ENCODE peak calls at places on chromosomes 6 and 20, in ten cellular contexts. P is GM23248; H is left lung; N is T-cell; W is activated T-cell treated with anti-CD3 and anti-CD28 coated beads, Interleukin-2, amount 50 U/mL, for 1 hour; L is GM04503; D is neural progenitor cell; E is epithelial cell of proximal tubule; J is renal cortical epithelial cell; T is GM04504. C is an unnamed sample.

GRCh38 chr20:53852025-53852424 is 218.4 kb downstream of the BCAS1 start:
- DNase-seq in P (no peak), H (no peak), N (no peak), W (no peak), L (no peak), D (no peak), E (no peak), J (no peak), T (no peak), C (no peak)

GRCh38 chr6:68834561-68834960 is 199.5 kb downstream of the ADGRB3 start:
- DNase-seq in P (peak), H (no peak), N (no peak), W (no peak), L (no peak), D (no peak), E (no peak), J (no peak), T (no peak), C (no peak)

GRCh38 chr6:7726416-7727149 is 684 bp downstream of the BMP6 start:
- DNase-seq in P (peak), H (peak), N (no peak), W (no peak), L (no peak), D (peak), E (no peak), J (no peak), T (no peak), C (no peak)

GRCh38 chr20:25269057-25269832 is 21.4 kb downstream of the PYGB start:
- DNase-seq in P (no peak), H (no peak), N (peak), W (no peak), L (no peak), D (no peak), E (no peak), J (no peak), T (no peak), C (peak)

GRCh38 chr6:35948725-35949124 is 27.8 kb upstream of the SRPK1 start:
- DNase-seq in P (peak), H (no peak), N (no peak), W (no peak), L (no peak), D (peak), E (no peak), J (peak), T (no peak), C (no peak)

GRCh38 chr6:27836783-27837635 is 75.2 kb downstream of the OR2B2 start:
- DNase-seq in P (peak), H (no peak), N (peak), W (peak), L (no peak), D (peak), E (peak), J (peak), T (peak), C (peak)

GRCh38 chr6:41427642-41428401 is 92.4 kb downstream of the NCR2 start:
- DNase-seq in P (peak), H (peak), N (no peak), W (peak), L (no peak), D (peak), E (no peak), J (no peak), T (no peak), C (peak)

GRCh38 chr6:164359441-164359840 is 944.9 kb downstream of the QKI start:
- DNase-seq in P (no peak), H (no peak), N (no peak), W (no peak), L (no peak), D (no peak), E (no peak), J (no peak), T (no peak), C (no peak)

GRCh38 chr6:128616342-128616741 is 95.9 kb upstream of the PTPRK start:
- DNase-seq in P (no peak), H (no peak), N (no peak), W (no peak), L (no peak), D (no peak), E (no peak), J (no peak), T (no peak), C (no peak)

GRCh38 chr20:46378390-46379009 is 27.9 kb downstream of the ELMO2 start:
- DNase-seq in P (no peak), H (no peak), N (no peak), W (no peak), L (no peak), D (no peak), E (no peak), J (no peak), T (no peak), C (no peak)

GRCh38 chr6:158322724-158323560 is 10.7 kb downstream of the TULP4 start:
- DNase-seq in P (peak), H (no peak), N (no peak), W (no peak), L (no peak), D (no peak), E (peak), J (peak), T (peak), C (no peak)

GRCh38 chr20:57451356-57451755 is 60.2 kb downstream of the RBM38 start:
- DNase-seq in P (no peak), H (no peak), N (no peak), W (no peak), L (no peak), D (no peak), E (no peak), J (no peak), T (no peak), C (no peak)

GRCh38 chr6:125939796-125940195 is 16.8 kb upstream of the HINT3 start:
- DNase-seq in P (no peak), H (no peak), N (no peak), W (no peak), L (no peak), D (no peak), E (no peak), J (no peak), T (no peak), C (no peak)

GRCh38 chr6:19135706-19136105 is 701.5 kb upstream of the ID4 start:
- DNase-seq in P (no peak), H (no peak), N (no peak), W (no peak), L (no peak), D (no peak), E (no peak), J (no peak), T (no peak), C (no peak)

GRCh38 chr6:4693158-4693557 is 83.0 kb upstream of the CDYL start:
- DNase-seq in P (no peak), H (no peak), N (no peak), W (no peak), L (no peak), D (no peak), E (no peak), J (no peak), T (no peak), C (no peak)

GRCh38 chr6:151494235-151494950 is 576 bp downstream of the CCDC170 start:
- DNase-seq in P (peak), H (peak), N (no peak), W (no peak), L (no peak), D (peak), E (no peak), J (peak), T (no peak), C (no peak)

GRCh38 chr6:169204167-169204566 is 49.5 kb downstream of the THBS2 start:
- DNase-seq in P (peak), H (no peak), N (no peak), W (no peak), L (no peak), D (no peak), E (no peak), J (no peak), T (no peak), C (no peak)

GRCh38 chr6:112780498-112781096 is 433.5 kb downstream of the RFPL4B start:
- DNase-seq in P (peak), H (no peak), N (no peak), W (no peak), L (peak), D (peak), E (peak), J (peak), T (peak), C (peak)

GRCh38 chr6:88952065-88952704 is 11.2 kb downstream of the RNGTT start:
- DNase-seq in P (peak), H (no peak), N (no peak), W (no peak), L (no peak), D (no peak), E (no peak), J (no peak), T (no peak), C (no peak)

GRCh38 chr20:53736122-53736756 is 142.6 kb upstream of the ZNF217 start:
- DNase-seq in P (peak), H (no peak), N (no peak), W (no peak), L (no peak), D (peak), E (no peak), J (peak), T (no peak), C (no peak)

GRCh38 chr6:150352321-150353296 is 16.2 kb upstream of the IYD start:
- DNase-seq in P (peak), H (no peak), N (no peak), W (no peak), L (peak), D (no peak), E (no peak), J (peak), T (peak), C (no peak)

GRCh38 chr6:95548188-95548837 is 29.0 kb upstream of the MANEA start:
- DNase-seq in P (no peak), H (no peak), N (no peak), W (no peak), L (no peak), D (no peak), E (no peak), J (no peak), T (no peak), C (no peak)

GRCh38 chr20:4444404-4444803 is 277.3 kb upstream of the PRND start:
- DNase-seq in P (peak), H (no peak), N (no peak), W (no peak), L (peak), D (no peak), E (peak), J (peak), T (peak), C (no peak)

GRCh38 chr6:90477366-90477765 is 109.5 kb downstream of the MAP3K7 start:
- DNase-seq in P (no peak), H (no peak), N (no peak), W (no peak), L (no peak), D (no peak), E (no peak), J (no peak), T (no peak), C (no peak)

GRCh38 chr6:125671323-125671722 is 78.1 kb upstream of the HEY2 start:
- DNase-seq in P (no peak), H (no peak), N (no peak), W (no peak), L (no peak), D (no peak), E (no peak), J (no peak), T (no peak), C (no peak)